ENCODE peak calls at places on chromosomes 2 and 18, in ten cellular contexts. One of them, this sample, is unnamed.

GRCh38 chr2:43898134-43898957 is 59.6 kb downstream of the ABCG8 start:
- DNase-seq in breast epithelium: peak
- DNase-seq in Peyer's patch: peak
- DNase-seq in adrenal gland: no peak
- DNase-seq in body of pancreas: peak
- DNase-seq in ovary: no peak
- DNase-seq in heart left ventricle: no peak
- DNase-seq in transverse colon: peak
- DNase-seq in HCT116: no peak
- DNase-seq in H1: no peak
- DNase-seq in this sample: no peak

GRCh38 chr2:121483021-121483420 is 47.7 kb upstream of the RNU4ATAC start:
- DNase-seq in ovary: no peak
- DNase-seq in adrenal gland: no peak
- DNase-seq in breast epithelium: no peak
- DNase-seq in H1: no peak
- DNase-seq in body of pancreas: no peak
- DNase-seq in heart left ventricle: no peak
- DNase-seq in HCT116: no peak
- DNase-seq in Peyer's patch: no peak
- DNase-seq in transverse colon: no peak
- DNase-seq in this sample: no peak

GRCh38 chr18:3706279-3707097 is 256.5 kb downstream of the TGIF1 start:
- DNase-seq in heart left ventricle: no peak
- DNase-seq in ovary: no peak
- DNase-seq in transverse colon: no peak
- DNase-seq in body of pancreas: no peak
- DNase-seq in HCT116: no peak
- DNase-seq in Peyer's patch: no peak
- DNase-seq in H1: no peak
- DNase-seq in adrenal gland: no peak
- DNase-seq in breast epithelium: no peak
- DNase-seq in this sample: no peak

GRCh38 chr2:215002500-215002899 is 135.9 kb downstream of the ABCA12 start:
- DNase-seq in H1: no peak
- DNase-seq in heart left ventricle: no peak
- DNase-seq in HCT116: peak
- DNase-seq in body of pancreas: peak
- DNase-seq in adrenal gland: peak
- DNase-seq in Peyer's patch: no peak
- DNase-seq in ovary: no peak
- DNase-seq in breast epithelium: no peak
- DNase-seq in transverse colon: no peak
- DNase-seq in this sample: no peak

GRCh38 chr18:22734812-22735627 is 198.1 kb upstream of the RBBP8 start:
- DNase-seq in adrenal gland: no peak
- DNase-seq in H1: no peak
- DNase-seq in heart left ventricle: no peak
- DNase-seq in transverse colon: no peak
- DNase-seq in Peyer's patch: no peak
- DNase-seq in HCT116: no peak
- DNase-seq in ovary: no peak
- DNase-seq in body of pancreas: no peak
- DNase-seq in breast epithelium: no peak
- DNase-seq in this sample: peak

GRCh38 chr2:101827246-101827645 is 129.7 kb downstream of the MAP4K4 start:
- DNase-seq in transverse colon: no peak
- DNase-seq in H1: no peak
- DNase-seq in heart left ventricle: no peak
- DNase-seq in Peyer's patch: no peak
- DNase-seq in adrenal gland: no peak
- DNase-seq in ovary: no peak
- DNase-seq in HCT116: no peak
- DNase-seq in body of pancreas: no peak
- DNase-seq in breast epithelium: no peak
- DNase-seq in this sample: no peak

GRCh38 chr2:96878171-96878570 is 8.3 kb upstream of the SEMA4C start:
- DNase-seq in Peyer's patch: no peak
- DNase-seq in adrenal gland: no peak
- DNase-seq in ovary: no peak
- DNase-seq in H1: no peak
- DNase-seq in HCT116: no peak
- DNase-seq in heart left ventricle: no peak
- DNase-seq in transverse colon: no peak
- DNase-seq in body of pancreas: no peak
- DNase-seq in breast epithelium: no peak
- DNase-seq in this sample: no peak

GRCh38 chr2:43041661-43042360 is 184.6 kb downstream of the ZFP36L2 start:
- DNase-seq in adrenal gland: peak
- DNase-seq in body of pancreas: no peak
- DNase-seq in heart left ventricle: peak
- DNase-seq in transverse colon: no peak
- DNase-seq in ovary: peak
- DNase-seq in H1: peak
- DNase-seq in Peyer's patch: peak
- DNase-seq in breast epithelium: no peak
- DNase-seq in HCT116: no peak
- DNase-seq in this sample: no peak

GRCh38 chr18:57781128-57781463 is 22.0 kb downstream of the ATP8B1 start:
- DNase-seq in transverse colon: no peak
- DNase-seq in adrenal gland: no peak
- DNase-seq in Peyer's patch: no peak
- DNase-seq in heart left ventricle: no peak
- DNase-seq in H1: no peak
- DNase-seq in HCT116: no peak
- DNase-seq in breast epithelium: no peak
- DNase-seq in ovary: no peak
- DNase-seq in body of pancreas: no peak
- DNase-seq in this sample: no peak
- TF ChIP-seq POLR2A in transverse colon: no peak
- TF ChIP-seq POLR2A in adrenal gland: no peak
- TF ChIP-seq POLR2A in Peyer's patch: no peak
- TF ChIP-seq POLR2A in heart left ventricle: no peak
- TF ChIP-seq POLR2A in H1: no peak
- TF ChIP-seq POLR2A in HCT116: no peak
- TF ChIP-seq POLR2A in breast epithelium: no peak
- TF ChIP-seq POLR2A in ovary: no peak
- TF ChIP-seq POLR2A in body of pancreas: no peak
- TF ChIP-seq POLR2A in this sample: no peak

DNA sequence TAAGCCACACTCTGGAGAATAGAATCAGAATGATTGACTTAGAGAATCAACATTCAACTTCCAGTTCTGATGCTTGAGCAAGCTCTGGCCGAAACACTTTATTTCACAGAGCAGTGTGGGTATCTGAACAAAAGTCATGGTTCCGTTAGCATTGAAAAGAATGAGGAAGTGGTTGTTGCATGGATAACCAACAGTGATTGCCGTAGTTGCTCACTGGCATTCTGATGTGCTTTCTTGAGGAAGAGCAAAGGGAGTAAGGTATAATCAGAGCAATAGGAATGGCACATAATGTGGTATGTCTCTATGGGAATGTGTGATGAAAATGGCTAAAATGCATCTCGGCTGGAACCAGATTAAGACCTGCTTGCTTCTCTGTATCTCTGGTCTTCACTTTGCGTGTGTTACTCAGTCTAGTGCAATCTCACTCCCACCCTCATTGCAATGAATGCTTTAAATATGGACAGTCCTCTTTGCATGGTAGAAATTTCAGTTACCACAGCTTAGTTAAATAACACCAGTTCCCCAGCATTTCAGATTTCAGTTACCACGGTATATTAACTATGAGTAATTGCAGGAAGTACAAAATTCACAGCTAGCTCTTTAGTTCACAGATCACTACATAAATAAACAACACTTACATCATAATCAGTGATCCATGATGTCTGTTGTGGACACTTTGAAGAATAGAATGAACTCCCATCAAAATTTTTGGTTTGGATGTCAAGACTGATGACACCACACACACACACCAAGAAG is 7.8 kb upstream of the RAB12 start:
- DNase-seq in breast epithelium: no peak
- DNase-seq in Peyer's patch: no peak
- DNase-seq in heart left ventricle: no peak
- DNase-seq in ovary: no peak
- DNase-seq in body of pancreas: no peak
- DNase-seq in H1: no peak
- DNase-seq in adrenal gland: no peak
- DNase-seq in transverse colon: no peak
- DNase-seq in HCT116: no peak
- DNase-seq in this sample: no peak
- TF ChIP-seq POLR2A in breast epithelium: no peak
- TF ChIP-seq POLR2A in Peyer's patch: no peak
- TF ChIP-seq POLR2A in heart left ventricle: no peak
- TF ChIP-seq POLR2A in ovary: no peak
- TF ChIP-seq POLR2A in body of pancreas: no peak
- TF ChIP-seq POLR2A in H1: no peak
- TF ChIP-seq POLR2A in adrenal gland: no peak
- TF ChIP-seq POLR2A in transverse colon: no peak
- TF ChIP-seq POLR2A in HCT116: no peak
- TF ChIP-seq POLR2A in this sample: no peak

DNA sequence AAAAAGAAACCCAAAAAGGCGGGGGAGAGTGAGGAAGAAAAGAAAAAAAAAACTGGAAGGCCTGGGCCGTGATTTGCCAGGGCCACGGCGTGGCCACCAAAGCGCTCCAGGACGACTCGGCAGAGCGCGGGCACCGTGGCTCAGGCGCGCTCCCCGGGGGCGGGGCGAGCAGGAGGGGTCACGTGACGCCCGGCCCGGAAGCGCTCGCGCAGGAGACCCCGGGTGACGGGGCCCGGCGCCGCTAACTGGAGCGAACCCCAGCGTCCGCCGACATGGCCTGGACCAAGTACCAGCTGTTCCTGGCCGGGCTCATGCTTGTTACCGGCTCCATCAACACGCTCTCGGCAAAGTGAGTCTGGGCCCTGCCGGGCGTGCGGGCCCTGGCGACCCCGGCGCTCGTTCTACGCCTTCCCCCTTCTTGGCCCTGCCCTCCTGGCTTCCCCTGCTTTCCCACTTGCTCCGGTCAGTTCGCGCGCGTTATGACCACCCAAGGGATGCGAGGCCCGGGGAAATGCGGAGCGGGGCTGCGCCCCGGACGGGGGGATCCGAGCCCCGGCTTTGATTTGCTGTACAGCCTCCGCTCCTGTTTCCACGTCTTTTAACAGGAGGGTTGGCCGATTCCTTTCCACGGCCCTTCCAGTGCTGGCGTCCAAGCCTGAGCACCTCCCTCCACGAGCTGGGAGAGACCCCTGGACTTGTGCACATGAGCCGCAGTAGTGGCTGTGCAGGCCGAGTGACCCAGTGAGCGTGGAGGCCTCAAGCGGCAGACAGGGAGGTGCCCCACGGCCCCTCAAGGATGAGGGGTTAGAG is at the start of gene SLC35F6:
- DNase-seq in ovary: peak
- DNase-seq in breast epithelium: peak
- DNase-seq in Peyer's patch: peak
- DNase-seq in transverse colon: peak
- DNase-seq in body of pancreas: peak
- DNase-seq in adrenal gland: peak
- DNase-seq in heart left ventricle: peak
- DNase-seq in HCT116: no peak
- DNase-seq in H1: no peak
- DNase-seq in this sample: peak
- TF ChIP-seq POLR2A in ovary: peak
- TF ChIP-seq POLR2A in breast epithelium: peak
- TF ChIP-seq POLR2A in Peyer's patch: peak
- TF ChIP-seq POLR2A in transverse colon: peak
- TF ChIP-seq POLR2A in body of pancreas: peak
- TF ChIP-seq POLR2A in adrenal gland: peak
- TF ChIP-seq POLR2A in heart left ventricle: no peak
- TF ChIP-seq POLR2A in HCT116: peak
- TF ChIP-seq POLR2A in H1: no peak
- TF ChIP-seq POLR2A in this sample: peak

GRCh38 chr2:230956827-230957755 is 32.0 kb upstream of the GPR55 start:
- DNase-seq in ovary: peak
- DNase-seq in heart left ventricle: peak
- DNase-seq in body of pancreas: no peak
- DNase-seq in H1: no peak
- DNase-seq in HCT116: peak
- DNase-seq in transverse colon: peak
- DNase-seq in Peyer's patch: peak
- DNase-seq in adrenal gland: peak
- DNase-seq in breast epithelium: no peak
- DNase-seq in this sample: no peak
- TF ChIP-seq POLR2A in ovary: no peak
- TF ChIP-seq POLR2A in heart left ventricle: no peak
- TF ChIP-seq POLR2A in body of pancreas: no peak
- TF ChIP-seq POLR2A in H1: peak
- TF ChIP-seq POLR2A in HCT116: peak
- TF ChIP-seq POLR2A in transverse colon: no peak
- TF ChIP-seq POLR2A in Peyer's patch: no peak
- TF ChIP-seq POLR2A in adrenal gland: no peak
- TF ChIP-seq POLR2A in breast epithelium: no peak
- TF ChIP-seq POLR2A in this sample: no peak

GRCh38 chr2:85595378-85596232 is at the start of gene RNF181:
- DNase-seq in H1: peak
- DNase-seq in transverse colon: peak
- DNase-seq in HCT116: peak
- DNase-seq in adrenal gland: peak
- DNase-seq in heart left ventricle: peak
- DNase-seq in breast epithelium: peak
- DNase-seq in Peyer's patch: peak
- DNase-seq in body of pancreas: peak
- DNase-seq in ovary: peak
- DNase-seq in this sample: peak
- TF ChIP-seq POLR2A in H1: peak
- TF ChIP-seq POLR2A in transverse colon: peak
- TF ChIP-seq POLR2A in HCT116: peak
- TF ChIP-seq POLR2A in adrenal gland: peak
- TF ChIP-seq POLR2A in heart left ventricle: peak
- TF ChIP-seq POLR2A in breast epithelium: peak
- TF ChIP-seq POLR2A in Peyer's patch: peak
- TF ChIP-seq POLR2A in body of pancreas: peak
- TF ChIP-seq POLR2A in ovary: peak
- TF ChIP-seq POLR2A in this sample: peak

This sample was measured in gastrocnemius medialis.